ENCODE peak calls at places on chromosomes 13 and 19, in seven cellular contexts. C, V, T, I, E, S and H are unnamed samples.

GRCh38 chr13:73603646-73604045 is 530.6 kb downstream of the KLF12 start:
- DNase-seq in E (no peak), T (no peak), I (no peak), S (no peak), V (no peak), C (no peak), H (no peak)

GRCh38 chr13:78586706-78587105 is 16.6 kb downstream of the POU4F1 start:
- DNase-seq in S (no peak), C (no peak), V (no peak), I (no peak), E (no peak), T (no peak), H (no peak)

GRCh38 chr19:29678484-29679106 is 13.3 kb downstream of the PLEKHF1 start:
- DNase-seq in V (peak), E (no peak), T (peak), C (no peak), S (no peak), I (no peak), H (no peak)

GRCh38 chr19:18433039-18433691 is 4.8 kb downstream of the ISYNA1 start:
- DNase-seq in T (no peak), V (peak), C (no peak), E (no peak), S (no peak), I (no peak), H (no peak)

GRCh38 chr19:43731346-43731745 is 15.5 kb downstream of the IRGC start:
- DNase-seq in C (no peak), I (no peak), T (peak), E (no peak), V (no peak), S (no peak), H (no peak)

GRCh38 chr19:42091300-42092266 is 15.6 kb downstream of the ZNF574 start:
- DNase-seq in E (no peak), S (no peak), V (peak), T (no peak), I (no peak), C (peak), H (peak)

GRCh38 chr13:110640591-110641029 is 25.3 kb downstream of the NAXD start:
- DNase-seq in C (no peak), T (peak), V (no peak), E (no peak), S (no peak), I (no peak), H (peak)

GRCh38 chr19:40594657-40595077 is 6.5 kb upstream of the LTBP4 start:
- DNase-seq in S (no peak), I (no peak), T (no peak), E (no peak), V (no peak), C (no peak), H (no peak)

GRCh38 chr19:7251502-7251901 is 42.7 kb downstream of the INSR start:
- DNase-seq in T (no peak), C (no peak), E (no peak), V (no peak), I (no peak), S (no peak), H (no peak)

GRCh38 chr19:2552859-2553258 is 76.9 kb downstream of the GADD45B start:
- DNase-seq in C (no peak), V (peak), E (no peak), I (peak), S (no peak), T (no peak), H (no peak)

GRCh38 chr19:49851456-49852259 is 699 bp downstream of the PTOV1 start:
- DNase-seq in S (no peak), I (no peak), T (peak), C (no peak), V (no peak), E (no peak), H (no peak)

GRCh38 chr13:74128171-74128767 is 5.9 kb downstream of the KLF12 start:
- DNase-seq in C (no peak), S (no peak), V (no peak), I (no peak), T (no peak), E (no peak), H (no peak)

GRCh38 chr13:43014162-43014561 is 9.2 kb upstream of the DNAJC15 start:
- DNase-seq in E (no peak), I (no peak), C (peak), S (no peak), V (no peak), T (no peak), H (no peak)

GRCh38 chr19:18754501-18754900 is 36.6 kb downstream of the COMP start:
- DNase-seq in V (no peak), T (no peak), S (no peak), C (no peak), E (no peak), I (no peak), H (no peak)

GRCh38 chr13:81596224-81596753 is 1255.4 kb upstream of the SPRY2 start:
- DNase-seq in E (no peak), S (no peak), I (no peak), V (no peak), C (no peak), T (no peak), H (no peak)

GRCh38 chr13:76944457-76944856 is 3.9 kb upstream of the ACOD1 start:
- DNase-seq in C (no peak), S (no peak), I (no peak), E (no peak), T (no peak), V (no peak), H (no peak)

GRCh38 chr13:113064534-113065405 is 40.8 kb upstream of the F7 start:
- DNase-seq in E (no peak), I (no peak), V (no peak), C (no peak), S (no peak), T (peak), H (no peak)